ENCODE peak calls at places on chromosomes 12 and 14, in five cellular contexts. One of them, this sample, is unnamed.

GRCh38 chr12:92987362-92987761 is 58.3 kb upstream of the EEA1 start:
- DNase-seq in HepG2: peak
- DNase-seq in Panc1: peak
- DNase-seq in HCT116: peak
- DNase-seq in K562: peak
- DNase-seq in this sample: peak

GRCh38 chr14:92323031-92323915 is at the start of gene SLC24A4:
- DNase-seq in HepG2: no peak
- DNase-seq in Panc1: no peak
- DNase-seq in HCT116: no peak
- DNase-seq in K562: no peak
- DNase-seq in this sample: peak

GRCh38 chr12:132226604-132227003 is 82.3 kb downstream of the NOC4L start:
- DNase-seq in HepG2: no peak
- DNase-seq in Panc1: no peak
- DNase-seq in HCT116: no peak
- DNase-seq in K562: no peak
- DNase-seq in this sample: no peak

GRCh38 chr14:90820958-90821357 is 4.7 kb upstream of the TTC7B start:
- DNase-seq in HepG2: no peak
- DNase-seq in Panc1: no peak
- DNase-seq in HCT116: no peak
- DNase-seq in K562: no peak
- DNase-seq in this sample: no peak

GRCh38 chr12:49974677-49975369 is 2.1 kb downstream of the AQP6 start:
- DNase-seq in HepG2: no peak
- DNase-seq in Panc1: no peak
- DNase-seq in HCT116: no peak
- DNase-seq in K562: no peak
- DNase-seq in this sample: no peak

GRCh38 chr14:90678846-90679362 is 137.3 kb downstream of the TTC7B start:
- DNase-seq in HepG2: no peak
- DNase-seq in Panc1: no peak
- DNase-seq in HCT116: no peak
- DNase-seq in K562: no peak
- DNase-seq in this sample: no peak

GRCh38 chr12:52517888-52518287 is 2.3 kb downstream of the KRT5 start:
- DNase-seq in HepG2: no peak
- DNase-seq in Panc1: no peak
- DNase-seq in HCT116: no peak
- DNase-seq in K562: no peak
- DNase-seq in this sample: no peak

GRCh38 chr14:20631821-20632389 is 9.6 kb downstream of the OR6S1 start:
- DNase-seq in HepG2: peak
- DNase-seq in Panc1: no peak
- DNase-seq in HCT116: no peak
- DNase-seq in K562: peak
- DNase-seq in this sample: peak

GRCh38 chr12:57142727-57143126 is 4.7 kb downstream of the LRP1-AS start:
- DNase-seq in HepG2: no peak
- DNase-seq in Panc1: no peak
- DNase-seq in HCT116: no peak
- DNase-seq in K562: no peak
- DNase-seq in this sample: no peak

GRCh38 chr14:105854600-105855245 is 328.3 kb downstream of the TMEM121 start:
- DNase-seq in HepG2: no peak
- DNase-seq in Panc1: no peak
- DNase-seq in HCT116: no peak
- DNase-seq in K562: no peak
- DNase-seq in this sample: no peak

GRCh38 chr12:54631988-54632728 is 2.5 kb downstream of the LACRT start:
- DNase-seq in HepG2: no peak
- DNase-seq in Panc1: no peak
- DNase-seq in HCT116: no peak
- DNase-seq in K562: no peak
- DNase-seq in this sample: no peak

GRCh38 chr14:24212924-24213865 is at the start of gene CHMP4A:
- DNase-seq in HepG2: peak
- DNase-seq in Panc1: peak
- DNase-seq in HCT116: peak
- DNase-seq in K562: peak
- DNase-seq in this sample: peak

GRCh38 chr12:43402431-43402830 is 149.6 kb downstream of the ADAMTS20 start:
- DNase-seq in HepG2: no peak
- DNase-seq in Panc1: no peak
- DNase-seq in HCT116: no peak
- DNase-seq in K562: no peak
- DNase-seq in this sample: no peak

DNA sequence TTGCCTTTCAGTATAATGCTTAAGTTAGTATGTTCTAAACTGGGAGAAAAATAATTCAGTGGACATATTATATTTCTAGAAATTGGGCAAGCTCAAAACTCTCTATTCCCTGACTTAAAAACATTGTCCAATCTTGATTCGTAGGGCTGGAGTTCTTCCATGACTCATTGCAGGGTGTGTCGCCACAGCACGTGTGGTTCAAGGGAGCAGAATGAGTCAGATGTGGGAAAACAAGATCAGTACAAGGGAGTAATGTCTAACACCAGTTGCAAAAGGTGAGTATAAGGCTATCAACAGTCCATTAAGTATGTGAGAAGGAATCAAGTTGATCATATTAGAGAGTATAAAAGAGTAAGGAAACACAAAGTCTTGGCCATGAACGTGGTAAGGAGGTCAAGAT is 887.0 kb downstream of the TMTC2 start:
- DNase-seq in HepG2: no peak
- DNase-seq in Panc1: no peak
- DNase-seq in HCT116: peak
- DNase-seq in K562: peak
- DNase-seq in this sample: no peak
- TF ChIP-seq SIN3A in HepG2: no peak
- TF ChIP-seq SIN3A in Panc1: no peak
- TF ChIP-seq SIN3A in HCT116: no peak
- TF ChIP-seq SIN3A in K562: no peak
- TF ChIP-seq SIN3A in this sample: no peak

GRCh38 chr12:63083046-63083445 is 68.0 kb downstream of the AVPR1A start:
- DNase-seq in HepG2: peak
- DNase-seq in Panc1: no peak
- DNase-seq in HCT116: no peak
- DNase-seq in K562: no peak
- DNase-seq in this sample: no peak

GRCh38 chr12:63079791-63080395 is 71.1 kb downstream of the AVPR1A start:
- DNase-seq in HepG2: no peak
- DNase-seq in Panc1: no peak
- DNase-seq in HCT116: no peak
- DNase-seq in K562: no peak
- DNase-seq in this sample: no peak

GRCh38 chr12:63084501-63084900 is 66.5 kb downstream of the AVPR1A start:
- DNase-seq in HepG2: no peak
- DNase-seq in Panc1: no peak
- DNase-seq in HCT116: no peak
- DNase-seq in K562: no peak
- DNase-seq in this sample: no peak

GRCh38 chr12:63086149-63086915 is 64.7 kb downstream of the AVPR1A start:
- DNase-seq in HepG2: no peak
- DNase-seq in Panc1: no peak
- DNase-seq in HCT116: no peak
- DNase-seq in K562: no peak
- DNase-seq in this sample: no peak

GRCh38 chr12:63085120-63085519 is 65.9 kb downstream of the AVPR1A start:
- DNase-seq in HepG2: no peak
- DNase-seq in Panc1: no peak
- DNase-seq in HCT116: no peak
- DNase-seq in K562: no peak
- DNase-seq in this sample: no peak
- TF ChIP-seq SIN3A in HepG2: no peak
- TF ChIP-seq SIN3A in Panc1: no peak
- TF ChIP-seq SIN3A in HCT116: no peak
- TF ChIP-seq SIN3A in K562: no peak
- TF ChIP-seq SIN3A in this sample: no peak

DNA sequence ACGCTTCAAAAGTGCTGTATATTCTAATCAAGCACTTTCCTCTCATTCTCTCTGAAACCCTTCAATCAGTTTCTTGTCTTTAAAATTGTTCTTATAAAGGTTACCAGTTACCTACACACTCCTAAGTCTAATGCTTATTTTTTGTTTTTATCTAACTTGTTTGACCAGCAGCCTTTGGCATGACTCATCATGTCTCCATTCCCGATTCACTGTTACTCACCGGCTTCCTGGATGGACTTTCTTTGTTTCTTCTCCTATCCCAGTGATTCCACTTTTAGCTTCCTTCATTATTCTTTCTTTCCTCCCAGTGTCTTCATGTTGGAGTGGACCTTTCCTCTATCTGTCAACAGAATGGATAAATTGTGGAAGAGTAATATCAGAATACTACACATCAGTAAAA is 368.6 kb upstream of the CCDC196 start:
- DNase-seq in HepG2: no peak
- DNase-seq in Panc1: no peak
- DNase-seq in HCT116: peak
- DNase-seq in K562: no peak
- DNase-seq in this sample: no peak
- TF ChIP-seq SIN3A in HepG2: no peak
- TF ChIP-seq SIN3A in Panc1: no peak
- TF ChIP-seq SIN3A in HCT116: no peak
- TF ChIP-seq SIN3A in K562: no peak
- TF ChIP-seq SIN3A in this sample: no peak

GRCh38 chr12:115872919-115873357 is 404.6 kb downstream of the MED13L start:
- DNase-seq in HepG2: peak
- DNase-seq in Panc1: no peak
- DNase-seq in HCT116: peak
- DNase-seq in K562: no peak
- DNase-seq in this sample: no peak

GRCh38 chr12:115870527-115870926 is 407.0 kb downstream of the MED13L start:
- DNase-seq in HepG2: no peak
- DNase-seq in Panc1: no peak
- DNase-seq in HCT116: no peak
- DNase-seq in K562: no peak
- DNase-seq in this sample: no peak

GRCh38 chr12:115871714-115872113 is 405.8 kb downstream of the MED13L start:
- DNase-seq in HepG2: peak
- DNase-seq in Panc1: peak
- DNase-seq in HCT116: peak
- DNase-seq in K562: peak
- DNase-seq in this sample: peak

GRCh38 chr12:115873416-115874082 is 403.9 kb downstream of the MED13L start:
- DNase-seq in HepG2: peak
- DNase-seq in Panc1: no peak
- DNase-seq in HCT116: no peak
- DNase-seq in K562: no peak
- DNase-seq in this sample: no peak

DNA sequence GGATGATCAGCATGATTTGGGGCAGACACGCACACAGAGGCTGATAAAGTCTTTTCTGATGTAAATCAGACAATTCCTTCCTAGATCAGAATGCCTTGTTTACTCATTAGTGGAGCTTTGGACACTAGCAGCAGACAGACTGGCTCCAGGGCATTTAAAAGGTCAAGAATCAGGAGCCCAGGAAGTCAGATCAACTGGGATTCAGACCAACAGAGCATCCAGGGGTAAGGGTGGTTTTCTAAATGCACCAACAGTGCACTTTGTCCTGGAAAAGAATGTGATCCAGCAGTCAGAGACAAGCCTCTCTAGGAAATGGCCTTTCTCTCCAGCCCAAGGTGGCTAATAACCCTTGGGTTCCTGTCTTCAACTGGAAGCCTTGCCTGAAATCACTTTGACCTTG is 405.3 kb downstream of the MED13L start:
- DNase-seq in HepG2: peak
- DNase-seq in Panc1: no peak
- DNase-seq in HCT116: no peak
- DNase-seq in K562: no peak
- DNase-seq in this sample: no peak
- TF ChIP-seq SIN3A in HepG2: no peak
- TF ChIP-seq SIN3A in Panc1: no peak
- TF ChIP-seq SIN3A in HCT116: no peak
- TF ChIP-seq SIN3A in K562: no peak
- TF ChIP-seq SIN3A in this sample: no peak

GRCh38 chr12:102958830-102959176 is 1.3 kb downstream of the ASCL1 start:
- DNase-seq in HepG2: no peak
- DNase-seq in Panc1: no peak
- DNase-seq in HCT116: no peak
- DNase-seq in K562: no peak
- DNase-seq in this sample: no peak
- TF ChIP-seq SIN3A in HepG2: no peak
- TF ChIP-seq SIN3A in Panc1: no peak
- TF ChIP-seq SIN3A in HCT116: no peak
- TF ChIP-seq SIN3A in K562: no peak
- TF ChIP-seq SIN3A in this sample: no peak

DNA sequence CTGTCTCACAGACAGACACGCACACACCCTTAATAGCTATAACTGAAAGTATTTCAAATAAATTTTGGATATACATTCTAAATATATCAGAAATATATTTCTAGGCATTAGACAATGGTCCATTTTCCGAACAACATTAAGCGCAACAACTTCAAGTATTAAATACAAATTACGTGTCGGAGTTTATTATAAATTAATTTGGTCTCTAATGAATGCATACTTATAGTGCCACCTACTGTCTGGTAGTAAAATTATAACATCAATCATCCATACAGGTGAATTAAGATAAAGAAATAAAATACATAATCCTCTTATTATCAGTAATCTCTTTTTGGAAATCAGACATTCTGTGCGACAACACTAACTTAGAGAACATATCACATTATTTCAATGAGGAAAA is 27.2 kb upstream of the CMAS start:
- DNase-seq in HepG2: no peak
- DNase-seq in Panc1: no peak
- DNase-seq in HCT116: no peak
- DNase-seq in K562: no peak
- DNase-seq in this sample: no peak
- TF ChIP-seq SIN3A in HepG2: no peak
- TF ChIP-seq SIN3A in Panc1: no peak
- TF ChIP-seq SIN3A in HCT116: no peak
- TF ChIP-seq SIN3A in K562: no peak
- TF ChIP-seq SIN3A in this sample: no peak

GRCh38 chr12:47340391-47341015 is 260.7 kb upstream of the AMIGO2 start:
- DNase-seq in HepG2: no peak
- DNase-seq in Panc1: no peak
- DNase-seq in HCT116: no peak
- DNase-seq in K562: no peak
- DNase-seq in this sample: no peak
- TF ChIP-seq SIN3A in HepG2: no peak
- TF ChIP-seq SIN3A in Panc1: no peak
- TF ChIP-seq SIN3A in HCT116: no peak
- TF ChIP-seq SIN3A in K562: no peak
- TF ChIP-seq SIN3A in this sample: no peak

This sample was measured in SK-N-SH.